ENCODE peak calls at places on chromosomes 1 and 21, in four cellular contexts. D is IMR-90, C is body of pancreas, E is cardiac muscle cell. Y is an unnamed sample.

GRCh38 chr21:27802816-27803475 is 836.1 kb upstream of the ADAMTS5 start:
- DNase-seq in E (peak), C (peak), D (peak), Y (no peak)

GRCh38 chr1:184608990-184609389 is 145.7 kb downstream of the EDEM3 start:
- DNase-seq in D (no peak), C (no peak), E (no peak), Y (no peak)

GRCh38 chr1:47435506-47436303 is 2.1 kb upstream of the FOXD2 start:
- DNase-seq in D (no peak), E (no peak), C (no peak), Y (no peak)

GRCh38 chr1:33143181-33143580 is 38.7 kb downstream of the TRIM62 start:
- DNase-seq in D (peak), E (no peak), C (peak), Y (no peak)

GRCh38 chr1:145708063-145708462 is 895 bp upstream of the PDZK1 start:
- DNase-seq in D (peak), C (no peak), E (no peak), Y (no peak)

GRCh38 chr21:33682992-33683627 is 40.8 kb downstream of the ITSN1 start:
- DNase-seq in C (no peak), E (peak), D (peak), Y (no peak)

GRCh38 chr21:15976807-15977206 is 247.0 kb downstream of the USP25 start:
- DNase-seq in E (peak), D (no peak), C (no peak), Y (no peak)

GRCh38 chr1:209823143-209824041 is 4.4 kb upstream of the UTP25 start:
- DNase-seq in E (peak), C (peak), D (peak), Y (no peak)

GRCh38 chr1:66468712-66469111 is 65.2 kb upstream of the SGIP1 start:
- DNase-seq in D (no peak), E (no peak), C (no peak), Y (no peak)

GRCh38 chr21:42073140-42074099 is 2.3 kb downstream of the UMODL1 start:
- DNase-seq in C (no peak), E (no peak), D (no peak), Y (no peak)
- TF ChIP-seq CTCF in C (no peak), E (no peak), D (no peak), Y (no peak)

GRCh38 chr1:52636701-52637695 is 4.0 kb downstream of the SHISAL2A start:
- DNase-seq in D (no peak), C (peak), E (no peak), Y (peak)
- TF ChIP-seq CTCF in D (no peak), C (no peak), E (no peak), Y (no peak)

GRCh38 chr1:31633117-31633516 is 11.6 kb downstream of the PEF1 start:
- DNase-seq in D (no peak), C (no peak), E (peak), Y (no peak)
- TF ChIP-seq CTCF in D (peak), C (no peak), E (peak), Y (no peak)

GRCh38 chr1:201644197-201644596 is 105.3 kb downstream of the NAV1 start:
- DNase-seq in E (no peak), C (no peak), D (no peak), Y (no peak)
- TF ChIP-seq CTCF in E (no peak), C (no peak), D (no peak), Y (no peak)

GRCh38 chr21:38156200-38156599 is 100.6 kb upstream of the KCNJ15 start:
- DNase-seq in D (no peak), E (no peak), C (no peak), Y (no peak)

DNA sequence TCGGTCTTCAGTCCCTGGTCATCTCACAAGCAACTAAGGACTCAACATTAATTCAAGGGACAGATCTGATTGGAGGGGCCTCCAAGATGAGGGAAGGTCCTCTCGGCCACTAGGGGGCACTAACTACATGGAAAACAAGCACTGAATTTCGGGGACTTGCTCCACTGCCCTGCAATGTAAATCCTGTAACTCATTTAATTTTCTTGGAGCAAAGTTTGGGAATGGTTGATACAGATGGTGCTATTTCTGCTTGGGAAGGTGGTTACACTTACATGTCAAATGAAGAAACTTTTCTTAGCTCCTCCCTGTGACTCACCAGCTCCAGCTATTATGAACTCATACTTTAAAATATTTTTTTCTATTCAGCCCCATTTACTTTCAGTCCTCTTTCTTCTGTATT is 97.4 kb upstream of the KCNJ15 start:
- DNase-seq in C (peak), D (peak), E (peak), Y (no peak)
- TF ChIP-seq CTCF in C (peak), D (peak), E (peak), Y (no peak)

GRCh38 chr1:160801836-160802580 is 6.0 kb downstream of the LY9 start:
- DNase-seq in D (no peak), E (no peak), C (no peak), Y (no peak)

GRCh38 chr1:160800142-160800541 is 4.2 kb downstream of the LY9 start:
- DNase-seq in E (no peak), D (no peak), C (no peak), Y (no peak)

GRCh38 chr1:160799641-160800040 is 3.7 kb downstream of the LY9 start:
- DNase-seq in C (no peak), D (no peak), E (no peak), Y (no peak)

GRCh38 chr1:160798439-160798838 is 2.5 kb downstream of the LY9 start:
- DNase-seq in E (no peak), C (no peak), D (no peak), Y (no peak)

GRCh38 chr1:160800645-160801408 is 4.9 kb downstream of the LY9 start:
- DNase-seq in C (no peak), E (no peak), D (no peak), Y (no peak)
- TF ChIP-seq CTCF in C (no peak), E (no peak), D (no peak), Y (no peak)

DNA sequence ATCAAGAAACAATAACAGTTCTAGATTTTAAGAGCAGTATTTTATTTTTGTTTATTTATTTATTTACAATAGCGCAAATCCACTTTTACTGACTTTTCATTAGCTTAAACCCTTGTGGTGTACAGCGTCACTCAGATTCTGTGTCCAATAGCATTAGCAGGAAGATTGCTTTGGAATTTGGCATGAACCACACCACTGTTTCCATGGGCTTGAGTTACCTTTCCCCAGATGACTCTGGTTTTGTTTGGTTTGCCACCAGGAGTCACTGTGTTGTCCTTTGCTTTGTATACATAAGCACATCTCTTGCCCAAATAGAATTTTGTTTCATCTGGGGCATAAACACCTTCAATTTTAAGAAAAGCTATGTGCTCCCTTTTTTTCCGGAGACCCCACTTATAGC is 25.9 kb upstream of the SNRPE start:
- DNase-seq in C (no peak), D (no peak), E (no peak), Y (no peak)
- TF ChIP-seq CTCF in C (no peak), D (no peak), E (no peak), Y (no peak)

DNA sequence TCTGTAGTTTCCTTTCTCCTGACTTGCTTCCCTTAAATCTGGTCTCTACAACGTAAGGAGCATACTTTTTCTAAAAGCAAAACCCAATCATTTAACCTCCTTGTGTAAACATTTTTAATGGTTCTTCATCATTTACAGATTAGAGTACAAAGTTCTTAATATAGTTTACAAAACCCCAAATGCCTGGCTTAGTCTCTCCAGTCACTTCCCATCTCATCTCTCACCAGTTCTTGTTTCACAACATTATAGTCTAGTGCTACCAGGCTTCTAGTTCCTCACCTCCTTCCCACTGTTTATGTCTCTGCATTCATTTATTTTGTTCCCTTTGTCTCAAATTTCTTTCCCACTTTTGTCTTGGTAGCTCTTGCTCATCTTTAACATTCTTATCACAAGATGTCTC is 168.4 kb downstream of the FASLG start:
- DNase-seq in E (no peak), C (no peak), D (peak), Y (no peak)
- TF ChIP-seq CTCF in E (no peak), C (no peak), D (no peak), Y (no peak)